ENCODE peak calls at places on chromosome 21, in five cellular contexts. S, K, R, A and F are unnamed samples.

GRCh38 chr21:42248783-42249597 is 30.1 kb downstream of the ABCG1 start:
- DNase-seq in S (no peak), A (no peak), K (peak; percentile 72), R (no peak), F (no peak)

GRCh38 chr21:46028547-46029200 is 47.1 kb downstream of the COL6A1 start:
- DNase-seq in R (no peak), K (no peak), S (no peak), A (no peak), F (no peak)

GRCh38 chr21:46318464-46318845 is 5.2 kb downstream of the C21orf58 start:
- DNase-seq in K (no peak), S (no peak), A (no peak), R (no peak), F (no peak)

GRCh38 chr21:41678016-41678935 is 88.6 kb downstream of the RIPK4 start:
- DNase-seq in R (peak; percentile 59), K (no peak), A (no peak), S (no peak), F (no peak)

GRCh38 chr21:32371913-32372314 is 20.9 kb downstream of the URB1 start:
- DNase-seq in A (no peak), S (peak; percentile 49), K (no peak), R (peak; percentile 83), F (no peak)

GRCh38 chr21:29194847-29195246 is 64.4 kb downstream of the MAP3K7CL start:
- DNase-seq in K (no peak), S (peak; percentile 64), R (no peak), A (no peak), F (no peak)

GRCh38 chr21:41171210-41171609 is 3.2 kb downstream of the BACE2 start:
- DNase-seq in K (peak; percentile 83), A (peak; percentile 53), S (no peak), R (peak; percentile 53), F (no peak)

GRCh38 chr21:8989883-8990325 is 1531.5 kb upstream of the TPTE start:
- DNase-seq in K (no peak), A (no peak), S (no peak), R (no peak), F (no peak)

GRCh38 chr21:45959779-45960390 is 21.7 kb upstream of the COL6A1 start:
- DNase-seq in K (no peak), R (no peak), A (no peak), S (no peak), F (no peak)

GRCh38 chr21:44800103-44800502 is 1.5 kb downstream of the UBE2G2 start:
- DNase-seq in R (peak; percentile 42), S (no peak), K (no peak), A (no peak), F (no peak)

GRCh38 chr21:28018741-28019669 is 973.7 kb downstream of the LTN1 start:
- DNase-seq in A (no peak), R (no peak), K (peak; percentile 79), S (no peak), F (no peak)

GRCh38 chr21:42216726-42217572 is 2.0 kb upstream of the ABCG1 start:
- DNase-seq in K (no peak), A (no peak), R (no peak), S (no peak), F (no peak)

GRCh38 chr21:46424621-46425020 is 34.1 kb upstream of the DIP2A start:
- DNase-seq in A (no peak), R (no peak), K (no peak), S (no peak), F (no peak)

GRCh38 chr21:38476385-38476784 is 21.9 kb downstream of the ERG start:
- DNase-seq in K (no peak), A (no peak), R (no peak), S (no peak), F (no peak)

GRCh38 chr21:26948194-26948593 is 18.7 kb downstream of the ADAMTS5 start:
- DNase-seq in K (no peak), R (peak; percentile 7), S (no peak), A (no peak), F (no peak)

GRCh38 chr21:29264721-29265120 is 34.0 kb upstream of the BACH1 start:
- DNase-seq in K (no peak), R (no peak), A (no peak), S (no peak), F (no peak)

GRCh38 chr21:39911792-39912191 is 44.6 kb downstream of the PCP4 start:
- DNase-seq in S (no peak), K (no peak), R (no peak), A (no peak), F (no peak)

GRCh38 chr21:18951291-18952038 is 547.9 kb upstream of the TMPRSS15 start:
- DNase-seq in A (no peak), K (peak; percentile 51), R (peak; percentile 12), S (no peak), F (no peak)

GRCh38 chr21:32256226-32256625 is 22.6 kb downstream of the MIS18A start:
- DNase-seq in R (no peak), A (no peak), S (no peak), K (peak; percentile 8), F (no peak)

GRCh38 chr21:32411366-32412161 is 942 bp upstream of the EVA1C start:
- DNase-seq in R (peak; percentile 66), A (peak; percentile 93), K (peak; percentile 67), S (no peak), F (peak; percentile 68)

GRCh38 chr21:38985423-38986378 is 180.0 kb downstream of the ETS2 start:
- DNase-seq in A (peak; percentile 85), S (peak; percentile 60), K (no peak), R (peak; percentile 84), F (peak; percentile 40)

GRCh38 chr21:42796327-42797062 is 82.8 kb downstream of the WDR4 start:
- DNase-seq in S (no peak), K (no peak), A (no peak), R (no peak), F (no peak)

GRCh38 chr21:34337741-34338140 is 26.1 kb upstream of the KCNE2 start:
- DNase-seq in S (no peak), A (no peak), K (no peak), R (no peak), F (no peak)

GRCh38 chr21:45973475-45974072 is 8.0 kb upstream of the COL6A1 start:
- DNase-seq in K (no peak), S (peak; percentile 81), A (peak; percentile 84), R (peak; percentile 90), F (no peak)

GRCh38 chr21:34882719-34883131 is 166.4 kb downstream of the RUNX1 start:
- DNase-seq in A (no peak), R (peak; percentile 23), K (peak; percentile 75), S (no peak), F (no peak)

GRCh38 chr21:15060776-15061175 is 4.0 kb downstream of the NRIP1 start:
- DNase-seq in K (no peak), R (peak; percentile 29), S (peak; percentile 7), A (no peak), F (no peak)

GRCh38 chr21:45209685-45210284 is 77.9 kb downstream of the POFUT2 start:
- DNase-seq in R (no peak), K (peak; percentile 72), S (no peak), A (no peak), F (no peak)

GRCh38 chr21:32381571-32381970 is 11.2 kb downstream of the URB1 start:
- DNase-seq in R (no peak), S (no peak), A (no peak), K (no peak), F (no peak)